ENCODE peak calls at places on chromosomes 3 and 15, in six cellular contexts. A is HCT116, Z is AG04450, N is colonic mucosa, K is heart right ventricle, R is heart left ventricle. F is an unnamed sample.

GRCh38 chr3:11523793-11524160 is 119.9 kb downstream of the VGLL4 start:
- DNase-seq in A (no peak), Z (no peak), N (no peak), K (no peak), R (no peak), F (peak; percentile 62)

GRCh38 chr3:107198522-107199271 is 178.5 kb upstream of the CCDC54 start:
- DNase-seq in A (no peak), Z (peak; percentile 13), N (no peak), K (peak; percentile 86), R (peak; percentile 73), F (peak; percentile 77)

GRCh38 chr15:70203981-70204560 is 106.4 kb upstream of the TLE3 start:
- DNase-seq in A (no peak), Z (no peak), N (no peak), K (no peak), R (no peak), F (no peak)

GRCh38 chr3:134334901-134335280 is 39.4 kb downstream of the AMOTL2 start:
- DNase-seq in A (no peak), Z (no peak), N (no peak), K (no peak), R (no peak), F (peak; percentile 62)

GRCh38 chr15:78875107-78875914 is 2.6 kb downstream of the MORF4L1 start:
- DNase-seq in A (no peak), Z (no peak), N (no peak), K (no peak), R (no peak), F (no peak)

GRCh38 chr15:82045179-82045891 is 483 bp downstream of the MEX3B start:
- DNase-seq in A (no peak), Z (no peak), N (peak; percentile 43), K (peak; percentile 35), R (peak; percentile 47), F (peak; percentile 78)

GRCh38 chr15:61824291-61824690 is 236.0 kb downstream of the VPS13C start:
- DNase-seq in A (no peak), Z (no peak), N (no peak), K (no peak), R (no peak), F (no peak)

GRCh38 chr3:191397771-191398170 is 63.2 kb upstream of the PYDC2 start:
- DNase-seq in A (no peak), Z (no peak), N (no peak), K (no peak), R (no peak), F (no peak)

GRCh38 chr3:52109556-52110380 is 44.5 kb downstream of the POC1A start:
- DNase-seq in A (no peak), Z (no peak), N (no peak), K (no peak), R (peak; percentile 24), F (no peak)

GRCh38 chr3:116034797-116035196 is 410.5 kb downstream of the LSAMP start:
- DNase-seq in A (no peak), Z (no peak), N (no peak), K (no peak), R (no peak), F (no peak)

GRCh38 chr3:178072391-178072790 is 463.8 kb upstream of the KCNMB2 start:
- DNase-seq in A (no peak), Z (no peak), N (no peak), K (no peak), R (no peak), F (no peak)

GRCh38 chr3:141798455-141798854 is 35.2 kb downstream of the GRK7 start:
- DNase-seq in A (no peak), Z (no peak), N (peak; percentile 25), K (no peak), R (no peak), F (no peak)

GRCh38 chr15:36186376-36186775 is 393.1 kb upstream of the CDIN1 start:
- DNase-seq in A (no peak), Z (no peak), N (no peak), K (no peak), R (no peak), F (no peak)

GRCh38 chr15:98794754-98795153 is 146.4 kb downstream of the IGF1R start:
- DNase-seq in A (no peak), Z (peak; percentile 56), N (peak; percentile 29), K (no peak), R (no peak), F (no peak)

GRCh38 chr15:57298204-57298603 is 78.1 kb upstream of the CGNL1 start:
- DNase-seq in A (no peak), Z (peak; percentile 32), N (no peak), K (no peak), R (no peak), F (no peak)

GRCh38 chr3:169556909-169557308 is 106.6 kb downstream of the MECOM start:
- DNase-seq in A (no peak), Z (no peak), N (no peak), K (no peak), R (no peak), F (no peak)

GRCh38 chr3:123285931-123286307 is 84.2 kb downstream of the SEC22A start:
- DNase-seq in A (no peak), Z (no peak), N (no peak), K (no peak), R (no peak), F (no peak)

GRCh38 chr15:96344706-96345559 is 14.4 kb downstream of the NR2F2 start:
- DNase-seq in A (no peak), Z (no peak), N (peak; percentile 19), K (no peak), R (no peak), F (peak; percentile 75)

GRCh38 chr15:62495670-62496328 is 330.7 kb upstream of the C2CD4B start:
- DNase-seq in A (no peak), Z (peak; percentile 77), N (peak; percentile 34), K (peak; percentile 60), R (peak; percentile 67), F (peak; percentile 79)

GRCh38 chr15:35271371-35272043 is 186.4 kb upstream of the NANOGP8 start:
- DNase-seq in A (no peak), Z (no peak), N (no peak), K (no peak), R (no peak), F (no peak)

GRCh38 chr3:133489466-133490085 is 83.9 kb upstream of the CDV3 start:
- DNase-seq in A (no peak), Z (no peak), N (no peak), K (no peak), R (no peak), F (no peak)

GRCh38 chr15:31802761-31803160 is 227.6 kb upstream of the CHRNA7 start:
- DNase-seq in A (no peak), Z (no peak), N (no peak), K (no peak), R (no peak), F (no peak)

GRCh38 chr15:83571820-83572707 is 81.9 kb upstream of the ADAMTSL3 start:
- DNase-seq in A (peak; percentile 12), Z (no peak), N (no peak), K (no peak), R (no peak), F (no peak)

GRCh38 chr3:71616571-71617021 is 33.1 kb upstream of the FOXP1 start:
- DNase-seq in A (no peak), Z (no peak), N (no peak), K (no peak), R (no peak), F (no peak)

GRCh38 chr3:48445277-48445882 is 1.2 kb upstream of the ATRIP start:
- DNase-seq in A (no peak), Z (no peak), N (no peak), K (no peak), R (no peak), F (no peak)

GRCh38 chr3:13010770-13011169 is 62.5 kb downstream of the IQSEC1 start:
- DNase-seq in A (no peak), Z (no peak), N (no peak), K (no peak), R (no peak), F (no peak)

GRCh38 chr3:79018671-79019136 is 749.1 kb downstream of the ROBO1 start:
- DNase-seq in A (no peak), Z (no peak), N (peak; percentile 42), K (peak; percentile 44), R (peak; percentile 61), F (peak; percentile 81)
- H3K27ac ChIP-seq in A (no peak overlapping the region), Z (peak overlapping the region; percentile 98), N (peak overlapping the region; percentile 82), K (peak overlapping the region; percentile 89), R (peak overlapping the region; percentile 81), F (peak overlapping the region; percentile 92)

DNA sequence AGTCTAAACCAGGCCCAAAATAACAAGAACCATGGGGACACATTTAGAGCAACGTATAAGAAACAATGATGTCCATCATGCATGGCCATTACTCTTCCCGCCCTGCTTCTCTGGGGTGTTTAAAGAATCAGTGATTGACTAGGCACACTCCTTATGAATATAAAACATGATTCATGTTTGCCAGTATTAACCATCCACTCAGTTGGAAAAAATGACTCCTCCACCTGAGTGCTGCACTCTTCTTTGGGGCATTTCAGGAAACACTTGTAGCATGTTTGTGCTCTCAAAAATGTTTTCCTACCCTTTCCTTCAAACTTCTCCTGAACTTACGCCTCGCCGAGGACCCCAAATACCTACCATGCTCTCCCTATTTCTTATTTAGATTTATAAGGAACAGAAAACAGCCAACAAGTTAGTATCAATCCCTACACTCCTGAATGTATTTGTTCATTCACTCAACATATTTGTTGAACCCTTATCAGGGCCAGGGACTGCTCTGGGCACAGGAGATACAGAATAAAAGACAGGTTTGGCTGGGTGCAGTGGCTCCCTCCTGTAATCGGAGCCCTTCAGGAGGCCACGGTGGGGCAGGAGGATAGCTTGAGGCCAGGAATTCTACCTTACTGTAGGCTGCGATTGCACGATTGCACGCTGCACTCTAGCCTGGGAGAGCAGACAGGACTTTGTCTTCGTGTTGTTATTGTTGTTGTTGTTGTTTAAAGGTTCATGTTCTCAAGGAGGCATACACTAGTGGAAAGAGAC is 137.0 kb downstream of the TMCO5A start:
- DNase-seq in A (no peak), Z (no peak), N (no peak), K (no peak), R (no peak), F (no peak)
- H3K27ac ChIP-seq in A (peak overlapping the region; percentile 14), Z (no peak overlapping the region), N (peak overlapping the region; percentile 84), K (peak overlapping the region; percentile 83), R (peak overlapping the region; percentile 92), F (peak overlapping the region; percentile 94)

GRCh38 chr3:190382082-190382481 is 5.9 kb upstream of the CLDN16 start:
- DNase-seq in A (no peak), Z (no peak), N (no peak), K (no peak), R (no peak), F (no peak)
- H3K27ac ChIP-seq in A (no peak overlapping the region), Z (no peak overlapping the region), N (no peak overlapping the region), K (no peak overlapping the region), R (no peak overlapping the region), F (no peak overlapping the region)

DNA sequence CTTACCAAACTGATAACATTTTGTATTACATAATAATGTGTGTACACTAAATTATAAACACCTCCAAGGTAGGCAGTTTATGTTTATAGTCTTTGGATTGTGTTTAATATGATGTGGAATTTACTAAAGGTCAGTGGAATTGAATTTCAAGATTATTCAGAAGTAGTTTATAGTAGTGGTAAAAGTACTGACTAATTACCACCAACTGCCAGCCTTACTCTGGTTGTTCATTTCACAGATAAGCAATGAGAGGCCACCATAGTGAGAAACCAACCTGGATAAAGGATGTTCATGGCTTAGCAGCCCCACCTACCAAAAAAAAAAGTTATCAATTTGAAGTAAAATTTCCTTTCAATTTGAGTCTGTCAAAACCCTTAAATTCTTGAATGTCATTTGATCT is 54.0 kb upstream of the EIF5A2 start:
- DNase-seq in A (no peak), Z (no peak), N (no peak), K (no peak), R (no peak), F (no peak)
- H3K27ac ChIP-seq in A (no peak overlapping the region), Z (no peak overlapping the region), N (no peak overlapping the region), K (no peak overlapping the region), R (no peak overlapping the region), F (no peak overlapping the region)